ENCODE peak calls at places on chromosomes 4 and X, in seven cellular contexts. G is right atrium auricular region, D is mucosa of descending colon, Y is endothelial cell of umbilical vein, Z is retinal pigment epithelial cell, M is endodermal cell, X is RWPE1. R is an unnamed sample.

GRCh38 chrX:86148024-86148511 is at the start of gene DACH2:
- DNase-seq in G (peak; percentile 78), D (peak; percentile 60), Y (peak; percentile 47), Z (peak; percentile 12), M (peak; percentile 95), X (peak; percentile 60), R (peak; percentile 68)

GRCh38 chrX:103250977-103251376 is 4.0 kb downstream of the TCEAL8 start:
- DNase-seq in G (no peak), D (no peak), Y (no peak), Z (no peak), M (peak; percentile 53), X (peak; percentile 6), R (no peak)

GRCh38 chr4:92100980-92101379 is 202.8 kb upstream of the GRID2 start:
- DNase-seq in G (no peak), D (no peak), Y (no peak), Z (peak; percentile 4), M (no peak), X (no peak), R (no peak)

GRCh38 chrX:13093489-13094140 is 49.2 kb upstream of the FAM9C start:
- DNase-seq in G (no peak), D (no peak), Y (peak; percentile 31), Z (no peak), M (no peak), X (no peak), R (no peak)

GRCh38 chrX:21373637-21374162 is 518 bp upstream of the CNKSR2 start:
- DNase-seq in G (no peak), D (no peak), Y (no peak), Z (no peak), M (no peak), X (no peak), R (peak; percentile 28)

GRCh38 chr4:118389731-118390520 is 37.1 kb upstream of the PRSS12 start:
- DNase-seq in G (no peak), D (no peak), Y (no peak), Z (no peak), M (no peak), X (no peak), R (no peak)

GRCh38 chrX:30905325-30905724 is 16.3 kb upstream of the TAB3 start:
- DNase-seq in G (no peak), D (no peak), Y (no peak), Z (no peak), M (no peak), X (no peak), R (no peak)

GRCh38 chrX:153416781-153417180 is 5.5 kb downstream of the ZFP92 start:
- DNase-seq in G (no peak), D (no peak), Y (no peak), Z (no peak), M (no peak), X (no peak), R (no peak)

GRCh38 chrX:40647307-40648197 is at the start of gene CXorf38:
- DNase-seq in G (peak; percentile 92), D (peak; percentile 92), Y (peak; percentile 90), Z (peak; percentile 51), M (peak; percentile 98), X (peak; percentile 84), R (peak; percentile 96)

GRCh38 chr4:13559414-13559813 is 15.1 kb upstream of the NKX3-2 start:
- DNase-seq in G (no peak), D (no peak), Y (no peak), Z (no peak), M (no peak), X (no peak), R (no peak)

GRCh38 chr4:22031423-22031822 is 82.9 kb upstream of the KCNIP4 start:
- DNase-seq in G (no peak), D (no peak), Y (no peak), Z (no peak), M (no peak), X (no peak), R (no peak)

GRCh38 chr4:156169011-156169410 is 215.3 kb upstream of the CTSO start:
- DNase-seq in G (no peak), D (peak; percentile 4), Y (peak; percentile 42), Z (peak; percentile 84), M (peak; percentile 67), X (peak; percentile 14), R (peak; percentile 11)

GRCh38 chr4:56618734-56619133 is 62.4 kb downstream of the HOPX start:
- DNase-seq in G (no peak), D (no peak), Y (no peak), Z (no peak), M (no peak), X (no peak), R (no peak)

GRCh38 chrX:80181079-80181478 is 166.5 kb downstream of the TBX22 start:
- DNase-seq in G (no peak), D (peak; percentile 6), Y (no peak), Z (no peak), M (peak; percentile 60), X (no peak), R (no peak)
- TF ChIP-seq CTCF in G (no peak), D (no peak), Y (no peak), Z (no peak), M (peak; percentile 72), X (no peak), R (peak; percentile 34)

GRCh38 chrX:123190096-123190495 is 6.0 kb downstream of the GRIA3 start:
- DNase-seq in G (no peak), D (no peak), Y (no peak), Z (no peak), M (no peak), X (no peak), R (no peak)

GRCh38 chrX:123185714-123186113 is 1.6 kb downstream of the GRIA3 start:
- DNase-seq in G (no peak), D (no peak), Y (no peak), Z (no peak), M (no peak), X (no peak), R (no peak)

GRCh38 chrX:123186796-123187195 is 2.7 kb downstream of the GRIA3 start:
- DNase-seq in G (no peak), D (no peak), Y (no peak), Z (no peak), M (no peak), X (no peak), R (no peak)

GRCh38 chrX:123188081-123188480 is 4.0 kb downstream of the GRIA3 start:
- DNase-seq in G (no peak), D (no peak), Y (no peak), Z (no peak), M (no peak), X (no peak), R (no peak)

DNA sequence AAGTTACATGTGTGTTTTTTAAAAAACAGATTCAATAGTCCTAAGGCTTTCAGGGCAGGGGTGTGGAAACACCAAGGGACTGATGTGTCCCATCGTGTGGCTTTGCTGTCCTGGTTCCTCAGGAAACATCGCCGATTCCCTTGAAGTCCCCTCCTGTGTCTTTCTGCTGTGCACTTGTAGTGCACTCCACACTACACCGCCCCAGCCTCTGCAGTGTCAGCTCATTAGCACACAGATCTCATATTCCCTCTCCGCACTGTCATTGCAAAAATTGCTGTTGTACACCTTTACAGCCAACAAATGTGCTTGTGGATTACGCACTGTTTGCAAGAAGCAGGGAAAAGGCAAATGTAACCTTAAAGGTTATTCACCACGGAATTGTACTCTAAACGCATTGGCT is 5.2 kb downstream of the GRIA3 start:
- DNase-seq in G (no peak), D (no peak), Y (no peak), Z (no peak), M (no peak), X (no peak), R (no peak)
- TF ChIP-seq CTCF in G (no peak), D (no peak), Y (no peak), Z (no peak), M (no peak), X (no peak), R (no peak)

GRCh38 chrX:27915617-27916016 is 65.6 kb downstream of the DCAF8L1 start:
- DNase-seq in G (no peak), D (no peak), Y (peak; percentile 4), Z (no peak), M (no peak), X (no peak), R (no peak)

DNA sequence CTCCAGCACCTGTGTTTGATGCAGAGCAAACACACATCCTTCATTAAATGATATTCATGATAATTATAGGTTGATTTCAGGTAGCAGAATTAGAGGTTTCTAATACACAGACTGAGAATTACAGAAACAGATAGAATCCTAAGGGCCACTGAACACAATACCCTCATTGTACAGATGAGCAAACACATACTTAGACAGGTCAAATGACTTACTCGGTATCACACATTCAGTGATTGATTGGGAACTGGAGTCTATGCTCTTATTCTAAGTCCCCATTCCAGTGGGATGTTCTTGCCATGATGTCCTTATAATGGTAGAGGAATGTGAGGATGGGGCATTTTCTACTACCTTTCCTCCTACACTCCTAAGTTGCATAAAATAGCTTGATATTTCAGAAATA is 70.8 kb downstream of the DCAF8L1 start:
- DNase-seq in G (no peak), D (no peak), Y (no peak), Z (no peak), M (no peak), X (no peak), R (no peak)
- TF ChIP-seq CTCF in G (no peak), D (no peak), Y (no peak), Z (no peak), M (no peak), X (no peak), R (no peak)

DNA sequence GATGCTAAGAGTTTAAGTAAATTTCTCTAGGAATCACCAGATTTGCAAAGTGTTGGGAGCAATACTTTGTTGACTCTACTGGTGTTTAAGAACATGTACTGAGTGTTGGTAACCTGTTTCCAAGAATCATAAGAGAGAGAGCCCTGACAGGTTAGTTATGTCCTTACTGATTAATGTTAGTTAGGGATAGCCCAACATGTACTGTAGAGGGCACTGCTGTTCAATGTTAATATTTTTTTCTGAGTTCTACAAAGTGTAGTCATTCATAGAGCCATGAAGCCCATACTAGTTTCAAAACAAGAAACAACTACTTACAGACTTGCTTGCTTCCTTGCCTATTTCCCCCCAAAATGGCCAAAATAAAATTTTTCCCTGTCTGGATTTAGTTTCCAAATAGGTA is 11.9 kb downstream of the TMPRSS11D start:
- DNase-seq in G (no peak), D (no peak), Y (peak; percentile 74), Z (no peak), M (no peak), X (peak; percentile 43), R (peak; percentile 26)
- TF ChIP-seq CTCF in G (no peak), D (no peak), Y (peak; percentile 41), Z (peak; percentile 58), M (peak; percentile 71), X (peak; percentile 57), R (peak; percentile 45)

DNA sequence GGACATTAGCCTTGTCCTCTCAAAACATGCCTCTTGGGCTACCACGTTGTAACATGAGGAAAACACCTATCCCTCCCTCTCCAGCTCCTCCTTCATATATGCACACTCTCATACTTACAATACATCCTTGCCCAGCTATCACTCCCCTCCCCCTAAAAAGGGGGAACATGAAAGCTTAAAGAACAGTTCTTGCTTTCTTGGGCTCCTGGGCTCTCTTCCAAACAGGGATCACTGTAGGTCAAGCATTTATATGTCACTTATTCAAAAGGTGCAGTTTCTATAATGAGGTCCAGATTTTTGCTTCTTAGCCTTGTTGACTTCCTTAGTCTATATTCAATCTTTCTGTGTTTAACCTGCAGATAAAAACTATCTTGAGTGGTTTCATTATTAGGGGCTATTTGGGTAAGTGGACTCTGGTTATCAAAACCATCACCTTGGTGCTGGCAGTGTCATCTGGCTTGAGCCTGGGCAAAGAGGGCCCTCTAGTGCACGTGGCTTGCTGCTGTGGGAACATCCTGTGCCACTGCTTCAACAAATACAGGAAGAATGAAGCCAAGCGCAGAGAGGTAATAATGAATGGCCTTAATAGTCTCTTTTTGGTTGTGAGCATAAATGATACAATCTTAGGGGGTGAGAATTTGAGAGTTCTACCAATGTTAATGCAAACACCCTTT is 119.4 kb downstream of the AKAP4 start:
- DNase-seq in G (no peak), D (peak; percentile 50), Y (peak; percentile 34), Z (no peak), M (peak; percentile 76), X (no peak), R (no peak)
- TF ChIP-seq CTCF in G (no peak), D (no peak), Y (peak; percentile 53), Z (peak; percentile 53), M (peak; percentile 73), X (no peak), R (peak; percentile 66)

GRCh38 chrX:7316280-7316679 is 168.3 kb upstream of the PUDP start:
- DNase-seq in G (no peak), D (no peak), Y (no peak), Z (no peak), M (no peak), X (peak; percentile 14), R (no peak)
- TF ChIP-seq CTCF in G (no peak), D (no peak), Y (no peak), Z (no peak), M (no peak), X (no peak), R (no peak)